ENCODE peak calls at places on chromosomes 7 and 10, in seven cellular contexts. D, Q, U, V, R, K and Z are unnamed samples.

GRCh38 chr7:26616235-26616634 is 248.2 kb downstream of the SKAP2 start:
- DNase-seq in D (no peak), Q (no peak), U (no peak), V (no peak), R (no peak), K (no peak), Z (peak)

GRCh38 chr7:30934732-30935568 is 23.3 kb downstream of the AQP1 start:
- DNase-seq in D (peak), Q (peak), U (no peak), V (no peak), R (no peak), K (no peak), Z (no peak)

GRCh38 chr10:97450828-97451227 is 4.9 kb downstream of the ZDHHC16 start:
- DNase-seq in D (no peak), Q (no peak), U (no peak), V (no peak), R (no peak), K (no peak), Z (no peak)

GRCh38 chr7:19290936-19291335 is 145.7 kb upstream of the FERD3L start:
- DNase-seq in D (no peak), Q (no peak), U (peak), V (no peak), R (no peak), K (no peak), Z (no peak)

GRCh38 chr7:127705461-127705959 is 53.5 kb downstream of the SND1 start:
- DNase-seq in D (no peak), Q (no peak), U (no peak), V (no peak), R (no peak), K (no peak), Z (no peak)

GRCh38 chr7:141588912-141589311 is 37.7 kb downstream of the AGK start:
- DNase-seq in D (no peak), Q (no peak), U (no peak), V (no peak), R (no peak), K (no peak), Z (no peak)

GRCh38 chr7:80087768-80088170 is 46.9 kb upstream of the GNAI1 start:
- DNase-seq in D (no peak), Q (no peak), U (no peak), V (no peak), R (no peak), K (no peak), Z (no peak)

GRCh38 chr7:31687024-31687423 is at the start of gene PPP1R17:
- DNase-seq in D (no peak), Q (no peak), U (no peak), V (no peak), R (no peak), K (peak), Z (no peak)

GRCh38 chr7:77825140-77825539 is 26.6 kb downstream of the PHTF2 start:
- DNase-seq in D (no peak), Q (no peak), U (no peak), V (no peak), R (no peak), K (no peak), Z (no peak)